ENCODE peak calls at places on chromosomes 6 and 20, in four cellular contexts. P is tibial nerve, A is A549, R is transverse colon. L is an unnamed sample.

GRCh38 chr6:105429676-105430075 is 26.8 kb upstream of the PREP start:
- DNase-seq in P (no peak), A (no peak), R (no peak), L (no peak)

GRCh38 chr6:146984251-146984924 is 219.8 kb upstream of the STXBP5 start:
- DNase-seq in P (no peak), R (no peak), A (no peak), L (no peak)

GRCh38 chr20:58810116-58810878 is 40.4 kb downstream of the GNAS-AS1 start:
- DNase-seq in A (no peak), R (no peak), P (no peak), L (no peak)

GRCh38 chr20:36885355-36885754 is 9.4 kb downstream of the TLDC2 start:
- DNase-seq in P (no peak), A (peak), R (no peak), L (no peak)

GRCh38 chr6:17093692-17094091 is 8.2 kb upstream of the STMND1 start:
- DNase-seq in A (no peak), P (no peak), R (no peak), L (no peak)

GRCh38 chr6:98845201-98846020 is 11.0 kb downstream of the POU3F2 start:
- DNase-seq in A (peak), R (peak), P (peak), L (peak)

GRCh38 chr6:33668914-33669313 is 42.6 kb downstream of the UQCC2 start:
- DNase-seq in R (peak), A (peak), P (no peak), L (no peak)

GRCh38 chr6:2791124-2792050 is 26.2 kb downstream of the WRNIP1 start:
- DNase-seq in P (peak), A (peak), R (peak), L (peak)

GRCh38 chr6:113048741-113049140 is 701.6 kb downstream of the RFPL4B start:
- DNase-seq in A (no peak), P (no peak), R (no peak), L (no peak)

GRCh38 chr6:14763139-14763538 is 482.7 kb upstream of the JARID2 start:
- DNase-seq in A (peak), P (no peak), R (no peak), L (no peak)

GRCh38 chr6:26003102-26003694 is 40.6 kb downstream of the TRIM38 start:
- DNase-seq in A (peak), R (peak), P (peak), L (peak)

GRCh38 chr6:163381118-163381751 is 33.3 kb upstream of the QKI start:
- DNase-seq in R (no peak), P (no peak), A (no peak), L (no peak)

GRCh38 chr6:73579851-73580246 is 59.0 kb upstream of the EEF1A1 start:
- DNase-seq in R (no peak), A (peak), P (peak), L (peak)

GRCh38 chr6:151763938-151764680 is 43.4 kb upstream of the ESR1 start:
- DNase-seq in P (peak), R (peak), A (peak), L (peak)

GRCh38 chr6:155497273-155497672 is 41.6 kb upstream of the NOX3 start:
- DNase-seq in R (no peak), P (no peak), A (no peak), L (no peak)

GRCh38 chr20:47097691-47098622 is 203.3 kb downstream of the EYA2 start:
- DNase-seq in R (peak), A (no peak), P (no peak), L (no peak)

GRCh38 chr6:69867075-69867911 is 937 bp downstream of the COL19A1 start:
- DNase-seq in A (peak), P (no peak), R (peak), L (peak)

GRCh38 chr6:148239777-148240462 is 102.7 kb upstream of the SASH1 start:
- DNase-seq in A (no peak), P (no peak), R (no peak), L (no peak)

GRCh38 chr6:131116755-131117360 is 18.4 kb upstream of the AKAP7 start:
- DNase-seq in R (no peak), A (peak), P (peak), L (no peak)

GRCh38 chr20:61646986-61647385 is 394.9 kb downstream of the CDH4 start:
- DNase-seq in A (no peak), P (no peak), R (no peak), L (no peak)

GRCh38 chr6:44058617-44059358 is 68.5 kb downstream of the MRPL14 start:
- DNase-seq in P (no peak), R (peak), A (peak), L (no peak)

GRCh38 chr6:50905297-50905696 is 86.6 kb downstream of the TFAP2B start:
- DNase-seq in P (no peak), A (no peak), R (no peak), L (no peak)

GRCh38 chr20:21166801-21167200 is 40.9 kb downstream of the KIZ start:
- DNase-seq in A (no peak), P (no peak), R (no peak), L (no peak)

GRCh38 chr20:64101731-64102621 is 5.4 kb downstream of the NPBWR2 start:
- DNase-seq in A (peak), P (no peak), R (peak), L (no peak)

GRCh38 chr6:143611580-143611979 is 66.2 kb upstream of the PHACTR2 start:
- DNase-seq in R (no peak), P (no peak), A (no peak), L (no peak)

DNA sequence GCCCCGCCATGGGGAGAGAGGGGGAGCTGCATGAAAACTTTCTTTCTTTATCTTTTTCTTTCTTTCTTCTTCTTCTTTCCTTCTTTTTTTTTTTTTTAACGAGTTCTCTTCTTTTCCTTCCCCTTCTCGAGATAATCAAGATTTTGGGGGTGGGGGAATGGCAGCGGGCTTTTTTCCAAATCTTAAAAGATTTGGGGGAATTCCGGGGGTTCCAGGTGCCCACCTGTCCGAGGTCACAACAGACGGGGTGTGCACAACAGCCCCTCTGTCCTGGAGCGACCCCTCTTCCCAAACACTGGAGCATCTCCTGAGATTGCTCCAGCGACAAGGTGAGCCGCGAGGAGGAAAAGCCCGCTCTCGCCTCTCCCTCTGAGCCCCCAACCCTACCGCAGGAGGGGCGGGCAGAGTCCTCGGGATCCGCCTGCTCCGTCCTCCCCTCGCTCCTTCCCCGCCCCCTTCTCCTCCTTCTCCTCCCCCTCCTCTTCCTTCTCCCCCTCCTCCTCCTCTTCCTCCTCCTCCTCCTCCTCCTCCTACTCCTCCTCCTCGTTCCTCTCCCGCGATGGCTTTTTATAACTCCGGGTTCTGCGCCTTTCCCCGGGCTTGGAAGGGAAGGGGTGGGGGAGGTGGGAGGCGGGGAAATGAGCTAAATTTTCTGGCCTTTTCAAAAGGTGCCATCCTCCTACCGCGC is 694 bp upstream of the KCNB1 start:
- DNase-seq in R (no peak), A (no peak), P (no peak), L (no peak)
- H3K4me3 ChIP-seq in R (peak), A (peak), P (peak), L (peak)

GRCh38 chr20:38125157-38126056 is 39.7 kb downstream of the TGM2 start:
- DNase-seq in P (peak), R (peak), A (peak), L (peak)
- TF ChIP-seq CTCF in P (no peak), R (no peak), A (no peak), L (no peak)

DNA sequence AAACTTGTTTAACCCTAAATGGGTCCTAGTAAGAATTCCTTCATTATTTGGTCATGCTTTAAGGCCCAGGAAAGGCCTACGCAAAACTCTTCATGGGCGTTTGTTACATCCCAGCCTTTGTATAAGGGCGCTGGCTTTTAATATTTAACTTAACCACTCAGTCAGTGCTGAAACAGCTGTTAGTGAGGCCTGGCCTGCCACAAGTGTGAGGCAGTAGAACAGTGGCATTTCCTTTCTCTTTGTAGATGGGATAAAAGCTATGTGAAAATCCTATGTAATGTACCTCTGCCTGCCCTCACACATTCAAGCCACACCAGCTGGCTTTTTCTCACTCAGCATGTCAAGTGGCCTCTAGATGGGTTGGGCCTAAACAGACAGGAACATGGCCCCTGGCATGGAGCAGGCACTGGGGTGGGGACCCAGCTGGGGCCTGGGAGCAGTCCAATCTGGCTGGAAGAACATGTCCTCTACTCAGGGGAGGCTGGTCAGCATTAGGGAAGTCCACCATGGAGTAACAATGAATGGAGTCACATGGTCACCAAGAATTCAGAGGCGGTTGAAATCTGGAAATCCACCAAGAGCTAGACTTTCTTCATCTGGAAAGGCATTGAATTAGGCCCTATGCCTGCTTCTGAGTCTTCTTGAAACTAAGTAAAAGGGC is 20.7 kb downstream of the CGA start:
- DNase-seq in R (peak), A (no peak), P (no peak), L (no peak)
- TF ChIP-seq EP300 in R (no peak), A (no peak), P (no peak), L (no peak)

DNA sequence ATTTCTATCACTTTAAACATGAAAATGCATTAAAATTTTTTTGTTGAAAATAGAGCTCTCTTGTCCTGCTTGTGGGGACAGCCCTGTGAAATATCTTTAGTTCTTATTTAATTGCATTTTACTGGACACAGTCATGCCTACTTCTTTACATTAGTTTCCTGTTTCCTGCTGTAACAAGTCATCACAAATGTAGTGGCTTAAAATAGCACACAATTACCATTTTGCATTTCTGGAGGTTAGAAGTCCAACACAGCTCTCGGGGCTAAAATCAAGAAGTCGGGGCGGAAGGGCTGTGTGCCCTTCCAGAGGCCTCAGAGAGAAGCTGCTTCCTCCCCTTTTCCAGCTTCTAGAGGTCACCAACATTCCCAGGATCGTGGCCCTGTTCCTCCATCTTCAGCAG is 29.4 kb downstream of the PNLDC1 start:
- DNase-seq in R (no peak), A (no peak), P (no peak), L (no peak)
- H3K4me3 ChIP-seq in R (no peak), A (no peak), P (no peak), L (no peak)

GRCh38 chr20:50278684-50279531 is 88.3 kb downstream of the CEBPB start:
- DNase-seq in R (peak), A (peak), P (peak), L (peak)
- TF ChIP-seq CTCF in R (peak), A (no peak), P (peak), L (peak)

DNA sequence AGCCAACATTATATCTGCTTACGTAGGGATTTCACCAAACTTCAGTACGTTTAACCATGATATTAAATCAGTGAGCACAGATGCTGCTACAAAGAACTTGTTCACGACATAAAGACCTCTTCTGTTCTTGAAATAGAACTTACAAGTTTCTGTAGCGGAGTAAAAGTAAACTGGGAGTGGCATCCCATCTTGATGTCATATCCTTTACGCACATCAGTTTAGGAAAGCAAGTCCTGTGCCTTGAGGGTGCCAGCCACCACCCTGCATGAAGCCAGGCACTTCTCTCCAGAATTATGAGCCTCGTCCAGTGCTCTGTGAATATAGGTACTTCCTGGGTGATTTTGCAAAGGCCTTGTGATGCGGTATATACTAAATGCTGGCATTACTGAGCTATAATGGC is 122.6 kb downstream of the BTBD3 start:
- DNase-seq in A (no peak), P (no peak), R (no peak), L (no peak)
- TF ChIP-seq EP300 in A (no peak), P (no peak), R (no peak), L (no peak)

L was measured in ovary.